ENCODE peak calls at places on chromosomes 11 and 22, in eight cellular contexts. O is GM12891, I is thyroid gland, A is stomach, N is heart left ventricle, Z is H1, Q is transverse colon, W is tibial nerve. B is an unnamed sample.

GRCh38 chr11:102216433-102217163 is 100.7 kb upstream of the BIRC3 start:
- DNase-seq in I (no peak), N (no peak), Q (no peak), O (no peak), W (no peak), Z (no peak), A (no peak), B (no peak)

GRCh38 chr22:37735054-37735453 is 38.2 kb downstream of the TRIOBP start:
- DNase-seq in Q (no peak), N (peak), I (peak), O (no peak), W (peak), Z (peak), A (peak), B (peak)

GRCh38 chr22:22386602-22387385 is 121.7 kb downstream of the ZNF280B start:
- DNase-seq in Z (no peak), O (no peak), Q (no peak), A (no peak), N (no peak), W (no peak), I (no peak), B (no peak)

GRCh38 chr22:48047722-48048500 is 1285.5 kb downstream of the TBC1D22A start:
- DNase-seq in I (no peak), Q (no peak), N (no peak), A (no peak), O (no peak), Z (peak), W (no peak), B (no peak)

GRCh38 chr11:72583177-72583553 is 91.1 kb downstream of the PDE2A start:
- DNase-seq in N (no peak), I (no peak), Q (no peak), W (no peak), O (no peak), Z (no peak), A (no peak), B (no peak)

GRCh38 chr22:48957311-48957986 is 870.2 kb downstream of the BRD1 start:
- DNase-seq in I (no peak), Q (peak), N (no peak), O (no peak), A (peak), W (no peak), Z (no peak), B (no peak)

GRCh38 chr11:10655931-10656576 is 37.5 kb downstream of the IRAG1 start:
- DNase-seq in I (no peak), N (no peak), W (no peak), A (no peak), Z (no peak), O (no peak), Q (no peak), B (no peak)

GRCh38 chr11:5059527-5059926 is at the start of gene OR52E2:
- DNase-seq in Q (no peak), Z (no peak), W (no peak), I (no peak), O (no peak), A (no peak), N (no peak), B (no peak)

GRCh38 chr22:49307870-49308269 is 519.8 kb downstream of the BRD1 start:
- DNase-seq in O (no peak), A (peak), I (no peak), N (no peak), Z (peak), W (no peak), Q (peak), B (no peak)

GRCh38 chr22:45240137-45240809 is 421 bp downstream of the KIAA0930 start:
- DNase-seq in N (peak), O (no peak), I (peak), Z (peak), Q (peak), A (no peak), W (no peak), B (peak)

GRCh38 chr11:1779034-1779805 is 15.5 kb upstream of the CTSD start:
- DNase-seq in O (no peak), Q (no peak), I (no peak), Z (no peak), A (no peak), W (no peak), N (no peak), B (no peak)

GRCh38 chr11:43921561-43922294 is 20.7 kb upstream of the C11orf96 start:
- DNase-seq in A (no peak), Q (no peak), W (no peak), N (no peak), O (no peak), Z (no peak), I (no peak), B (no peak)

GRCh38 chr11:24134879-24135588 is 361.8 kb upstream of the LUZP2 start:
- DNase-seq in O (no peak), N (no peak), W (no peak), A (no peak), Z (no peak), I (no peak), Q (no peak), B (no peak)

GRCh38 chr11:20563871-20564270 is 35.5 kb upstream of the SLC6A5 start:
- DNase-seq in I (no peak), O (no peak), N (no peak), Z (no peak), Q (no peak), A (no peak), W (no peak), B (no peak)

GRCh38 chr22:41352058-41352457 is 29.7 kb upstream of the TEF start:
- DNase-seq in I (no peak), Q (no peak), A (no peak), N (no peak), O (no peak), Z (no peak), W (no peak), B (peak)

GRCh38 chr11:22392561-22392960 is 54.4 kb downstream of the SLC17A6 start:
- DNase-seq in Q (no peak), Z (no peak), N (no peak), I (no peak), O (no peak), W (no peak), A (no peak), B (no peak)

GRCh38 chr11:71971676-71972075 is 27.0 kb upstream of the IL18BP start:
- DNase-seq in O (no peak), N (no peak), W (no peak), Z (no peak), I (no peak), Q (no peak), A (no peak), B (no peak)

GRCh38 chr11:65884716-65885092 is 3.6 kb downstream of the FIBP start:
- DNase-seq in W (peak), Q (peak), A (peak), N (peak), Z (peak), I (peak), O (peak), B (peak)

GRCh38 chr11:107719062-107719461 is 7.2 kb upstream of the SLN start:
- DNase-seq in N (no peak), A (no peak), I (no peak), Q (no peak), O (no peak), Z (no peak), W (no peak), B (no peak)

GRCh38 chr11:105696000-105696399 is 86.1 kb downstream of the GRIA4 start:
- DNase-seq in I (no peak), A (no peak), W (no peak), N (no peak), Z (no peak), O (no peak), Q (no peak), B (no peak)

GRCh38 chr11:34266090-34266912 is 91.5 kb downstream of the ABTB2 start:
- DNase-seq in Q (no peak), W (peak), N (peak), I (peak), O (no peak), Z (no peak), A (no peak), B (peak)

GRCh38 chr22:28792491-28793383 is 7.6 kb downstream of the XBP1 start:
- DNase-seq in Q (no peak), W (no peak), A (no peak), O (no peak), I (peak), Z (no peak), N (no peak), B (no peak)

GRCh38 chr22:26766510-26767350 is 109.3 kb downstream of the MIAT start:
- DNase-seq in N (no peak), W (no peak), O (no peak), A (no peak), Z (no peak), Q (no peak), I (no peak), B (no peak)

GRCh38 chr11:113153847-113154246 is 160.5 kb upstream of the TTC12 start:
- DNase-seq in Q (no peak), W (no peak), I (no peak), A (no peak), N (no peak), Z (no peak), O (no peak), B (no peak)

GRCh38 chr11:77073328-77074001 is 6.7 kb downstream of the CAPN5 start:
- DNase-seq in I (peak), A (peak), Q (peak), O (no peak), N (peak), W (peak), Z (no peak), B (peak)

GRCh38 chr11:79092791-79093313 is 348.0 kb downstream of the TENM4 start:
- DNase-seq in W (peak), Z (no peak), A (no peak), Q (no peak), O (no peak), I (peak), N (peak), B (peak)

DNA sequence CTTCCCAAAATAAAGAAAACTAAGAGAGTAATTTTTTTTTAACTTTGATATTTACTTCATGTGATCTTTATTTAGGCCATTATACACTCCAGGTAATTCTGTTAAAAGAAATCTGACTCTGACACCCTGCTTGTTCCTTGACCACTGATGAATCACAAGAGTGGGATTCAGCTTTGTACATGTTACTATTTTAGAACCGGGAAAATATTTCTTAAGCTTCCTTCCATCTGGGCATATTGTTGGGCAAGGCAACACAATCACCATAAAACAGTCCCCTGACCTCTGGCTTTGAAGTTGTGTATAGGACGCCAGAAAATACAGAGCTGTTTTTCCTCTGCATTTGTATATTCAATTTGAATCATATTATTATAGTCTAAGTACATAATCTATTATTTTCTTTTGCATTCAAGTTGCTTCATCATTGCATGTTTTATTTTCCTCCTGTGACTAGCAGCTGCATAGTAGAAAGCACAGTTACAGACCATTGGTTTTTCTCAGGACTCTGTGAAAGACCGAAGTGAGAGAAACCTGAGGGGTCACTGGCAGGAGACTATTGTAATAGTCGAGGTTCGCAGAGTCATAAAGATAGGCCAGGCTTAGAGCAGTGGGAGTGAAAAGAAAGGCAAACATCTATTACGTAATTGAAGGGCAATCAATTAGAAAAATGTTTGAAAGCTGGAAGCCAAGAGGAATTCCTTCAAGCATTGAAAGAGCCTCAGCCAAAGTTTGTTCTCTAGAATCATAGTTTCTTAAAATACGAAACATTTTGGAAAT is 51.8 kb upstream of the SLC36A4 start:
- DNase-seq in O (no peak), W (no peak), A (no peak), N (no peak), Q (no peak), I (no peak), Z (no peak), B (no peak)
- TF ChIP-seq POLR2A in O (no peak), W (no peak), A (no peak), N (no peak), Q (no peak), I (no peak), Z (no peak), B (no peak)

GRCh38 chr11:122746611-122747305 is 91.2 kb downstream of the UBASH3B start:
- DNase-seq in A (no peak), I (no peak), W (no peak), N (no peak), O (no peak), Q (no peak), Z (no peak), B (no peak)
- TF ChIP-seq POLR2A in A (no peak), I (no peak), W (no peak), N (no peak), O (no peak), Q (no peak), Z (no peak), B (no peak)

DNA sequence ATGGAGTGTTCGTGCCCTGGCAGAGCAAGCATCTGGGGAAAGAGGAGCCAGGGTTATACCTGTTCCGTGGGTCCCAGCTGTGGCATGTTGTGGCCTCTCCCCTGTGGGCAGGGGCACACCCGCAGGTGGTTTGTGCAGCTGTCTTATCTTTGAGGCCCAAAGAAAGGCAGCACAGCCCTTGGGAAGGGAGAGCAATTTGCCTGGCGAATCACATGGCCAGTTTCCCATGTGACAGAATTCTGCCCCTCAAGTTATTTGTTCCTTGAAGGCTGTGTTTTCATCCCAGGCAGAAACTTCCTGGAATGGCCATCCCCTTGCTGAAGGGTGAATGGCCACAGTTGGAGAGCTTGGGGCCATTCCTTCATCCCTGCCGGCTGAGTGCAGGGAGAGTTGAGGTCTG is 16.4 kb upstream of the COX8A start:
- DNase-seq in A (no peak), Z (no peak), N (no peak), O (no peak), I (no peak), Q (no peak), W (no peak), B (no peak)
- TF ChIP-seq POLR2A in A (no peak), Z (no peak), N (no peak), O (no peak), I (no peak), Q (no peak), W (no peak), B (no peak)

GRCh38 chr11:15591112-15591537 is 476.4 kb downstream of the INSC start:
- DNase-seq in Q (no peak), W (no peak), Z (no peak), N (peak), A (no peak), I (no peak), O (no peak), B (no peak)
- TF ChIP-seq POLR2A in Q (no peak), W (no peak), Z (no peak), N (no peak), A (no peak), I (no peak), O (no peak), B (no peak)

GRCh38 chr11:7871056-7871455 is 60.0 kb downstream of the OR10A6 start:
- DNase-seq in N (no peak), Z (no peak), A (no peak), I (no peak), Q (no peak), W (no peak), O (no peak), B (no peak)

GRCh38 chr11:7872913-7873312 is 58.2 kb downstream of the OR10A6 start:
- DNase-seq in Q (no peak), W (no peak), Z (no peak), O (no peak), I (no peak), A (no peak), N (no peak), B (no peak)

GRCh38 chr11:7869467-7869866 is 61.6 kb downstream of the OR10A6 start:
- DNase-seq in N (no peak), A (no peak), Z (no peak), W (no peak), O (no peak), Q (no peak), I (no peak), B (no peak)

DNA sequence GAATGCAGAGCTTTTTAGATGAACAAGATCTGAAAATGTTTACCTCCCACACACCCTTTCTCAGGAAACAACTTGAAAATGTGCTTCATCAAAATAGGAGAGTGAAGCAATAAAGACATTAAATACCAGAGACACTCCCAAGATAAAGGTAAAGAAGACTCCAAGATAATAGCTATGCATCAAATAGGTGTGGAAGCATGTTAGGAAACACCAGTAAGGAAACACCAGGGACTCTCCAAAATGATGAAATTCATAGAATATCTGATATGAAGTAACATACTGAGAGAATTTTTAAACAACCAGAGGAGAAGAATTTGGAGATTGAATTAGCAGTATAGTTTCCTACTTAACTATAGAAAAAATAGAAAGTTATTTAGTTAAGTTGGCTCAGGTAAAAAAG is 57.0 kb downstream of the OR10A6 start:
- DNase-seq in Q (no peak), I (no peak), N (no peak), O (no peak), A (no peak), W (no peak), Z (no peak), B (no peak)
- TF ChIP-seq POLR2A in Q (no peak), I (no peak), N (no peak), O (no peak), A (no peak), W (no peak), Z (no peak), B (no peak)

GRCh38 chr11:47186937-47187681 is 875 bp upstream of the PACSIN3 start:
- DNase-seq in Q (peak), I (peak), N (peak), Z (peak), O (peak), A (peak), W (peak), B (no peak)

GRCh38 chr11:47184711-47185304 is 1.4 kb downstream of the PACSIN3 start:
- DNase-seq in Z (no peak), W (no peak), N (peak), O (no peak), I (no peak), Q (no peak), A (peak), B (no peak)

GRCh38 chr11:47187723-47188122 is 1.5 kb upstream of the PACSIN3 start:
- DNase-seq in W (no peak), Z (no peak), N (no peak), I (no peak), O (no peak), Q (no peak), A (no peak), B (no peak)

GRCh38 chr11:47185305-47186075 is 744 bp downstream of the PACSIN3 start:
- DNase-seq in O (no peak), Q (peak), A (peak), Z (peak), N (peak), W (peak), I (peak), B (no peak)

GRCh38 chr11:47186076-47186936 is at the start of gene PACSIN3:
- DNase-seq in Q (peak), Z (peak), I (peak), N (peak), O (peak), W (no peak), A (peak), B (peak)
- TF ChIP-seq POLR2A in Q (no peak), Z (no peak), I (peak), N (no peak), O (no peak), W (peak), A (no peak), B (peak)

GRCh38 chr22:35838849-35839646 is 121.4 kb downstream of the APOL5 start:
- DNase-seq in A (no peak), N (peak), Z (no peak), I (peak), O (no peak), Q (peak), W (peak), B (no peak)
- TF ChIP-seq POLR2A in A (no peak), N (no peak), Z (no peak), I (no peak), O (no peak), Q (no peak), W (no peak), B (no peak)